ENCODE peak calls at places on chromosomes 12 and 14, in seven cellular contexts. R is MM.1S, W is OCI-LY7, Y is GM23248, Z is GM23338, D is neural progenitor cell, M is SK-N-SH. P is an unnamed sample.

GRCh38 chr14:86882818-86883217 is 1110.2 kb downstream of the GALC start:
- DNase-seq in Z (no peak), Y (no peak), R (no peak), W (no peak), D (no peak), M (no peak), P (no peak)

GRCh38 chr14:91258021-91258618 is 13.6 kb upstream of the GPR68 start:
- DNase-seq in W (no peak), D (no peak), R (no peak), Z (no peak), M (no peak), Y (peak), P (no peak)

GRCh38 chr12:117100251-117100650 is 1.0 kb upstream of the TESC start:
- DNase-seq in D (peak), R (no peak), M (peak), W (no peak), Y (peak), Z (peak), P (peak)

GRCh38 chr12:58067610-58068387 is 126.4 kb downstream of the ATP23 start:
- DNase-seq in M (no peak), D (no peak), W (no peak), Z (no peak), R (no peak), Y (peak), P (no peak)

GRCh38 chr12:80205960-80206359 is 106.6 kb downstream of the OTOGL start:
- DNase-seq in Y (no peak), M (no peak), W (no peak), D (no peak), R (no peak), Z (no peak), P (no peak)

GRCh38 chr14:76287063-76287462 is 88.9 kb upstream of the ESRRB start:
- DNase-seq in W (no peak), Y (no peak), R (no peak), D (no peak), Z (no peak), M (no peak), P (no peak)

GRCh38 chr14:77023001-77023996 is 5.2 kb downstream of the IRF2BPL start:
- DNase-seq in Y (peak), M (peak), W (no peak), D (peak), R (no peak), Z (peak), P (no peak)

GRCh38 chr12:102964872-102965271 is 7.4 kb downstream of the ASCL1 start:
- DNase-seq in W (no peak), Z (peak), Y (no peak), M (peak), D (peak), R (no peak), P (no peak)

GRCh38 chr12:24661657-24662096 is 287.2 kb downstream of the BCAT1 start:
- DNase-seq in M (no peak), R (no peak), W (no peak), D (no peak), Y (peak), Z (no peak), P (no peak)

GRCh38 chr12:120196363-120196762 is 1.8 kb upstream of the GCN1 start:
- DNase-seq in W (no peak), D (no peak), R (no peak), Y (no peak), Z (no peak), M (no peak), P (no peak)

DNA sequence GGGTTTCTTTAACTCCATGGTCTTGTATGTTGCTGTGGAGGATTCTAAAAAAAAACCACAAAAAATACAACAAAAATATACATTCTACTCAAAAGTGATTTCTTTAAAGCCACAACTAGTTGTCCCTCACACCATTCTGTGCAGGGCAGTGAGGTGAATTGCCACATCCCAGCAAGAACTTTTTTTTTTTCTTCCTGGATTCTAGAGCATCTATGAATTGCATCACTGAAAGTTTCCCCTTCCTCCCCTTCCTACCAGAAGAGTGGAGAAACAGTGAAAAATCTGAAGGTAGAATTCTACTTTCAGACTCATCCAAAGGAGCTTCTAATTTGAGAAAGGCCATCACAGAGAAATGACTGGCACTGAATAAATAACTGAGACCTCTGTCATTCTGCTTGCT is 395.3 kb downstream of the AEBP2 start:
- DNase-seq in W (no peak), Y (no peak), R (no peak), M (no peak), D (no peak), Z (no peak), P (no peak)
- TF ChIP-seq EZH2phosphoT487 in W (no peak), Y (no peak), R (no peak), M (no peak), D (no peak), Z (no peak), P (no peak)

GRCh38 chr12:12562016-12562483 is 613 bp downstream of the DUSP16 start:
- DNase-seq in M (no peak), Z (peak), D (peak), Y (peak), W (peak), R (peak), P (no peak)

GRCh38 chr12:12561305-12562015 is 1.2 kb downstream of the DUSP16 start:
- DNase-seq in M (peak), Y (peak), D (peak), W (peak), R (peak), Z (peak), P (no peak)

GRCh38 chr12:12559699-12560296 is 2.9 kb downstream of the DUSP16 start:
- DNase-seq in R (no peak), D (no peak), Y (no peak), Z (no peak), M (no peak), W (no peak), P (no peak)

GRCh38 chr12:12562585-12563245 is at the start of gene DUSP16:
- DNase-seq in M (peak), Z (peak), W (peak), R (peak), D (peak), Y (peak), P (peak)

GRCh38 chr12:12560587-12561304 is 1.9 kb downstream of the DUSP16 start:
- DNase-seq in D (peak), R (peak), Y (peak), Z (peak), M (peak), W (peak), P (no peak)
- TF ChIP-seq EZH2phosphoT487 in D (no peak), R (no peak), Y (no peak), Z (no peak), M (no peak), W (no peak), P (no peak)

GRCh38 chr14:56135668-56136067 is 17.5 kb downstream of the PELI2 start:
- DNase-seq in R (no peak), M (no peak), W (no peak), Z (no peak), Y (no peak), D (no peak), P (no peak)

GRCh38 chr14:56133547-56133946 is 15.3 kb downstream of the PELI2 start:
- DNase-seq in Y (no peak), W (no peak), R (no peak), D (peak), M (no peak), Z (peak), P (no peak)

GRCh38 chr14:56137842-56138241 is 19.6 kb downstream of the PELI2 start:
- DNase-seq in Z (peak), M (no peak), Y (no peak), R (no peak), W (no peak), D (peak), P (no peak)

GRCh38 chr14:56136571-56137498 is 18.6 kb downstream of the PELI2 start:
- DNase-seq in D (no peak), W (no peak), R (no peak), M (no peak), Y (no peak), Z (no peak), P (no peak)

DNA sequence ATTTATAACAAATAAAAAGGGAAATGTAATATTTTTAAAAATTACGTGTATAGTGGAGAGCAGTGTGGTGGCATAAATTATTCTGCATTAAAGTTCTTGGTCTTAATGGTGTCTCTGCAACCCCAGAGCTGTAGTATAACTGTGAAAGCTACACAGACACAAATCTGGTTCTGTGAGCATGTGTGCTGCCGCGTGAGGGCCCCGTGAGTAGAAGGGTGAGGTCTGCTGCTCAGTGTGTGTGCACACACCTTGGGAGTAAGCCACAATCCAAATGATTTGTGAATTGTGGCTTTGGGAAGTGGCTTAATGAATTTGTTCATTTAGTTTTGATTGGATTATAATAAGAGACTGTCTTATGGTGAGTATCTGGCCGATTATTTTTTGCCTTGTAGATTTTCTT is 16.8 kb downstream of the PELI2 start:
- DNase-seq in R (no peak), W (no peak), Z (no peak), D (no peak), M (no peak), Y (peak), P (no peak)
- TF ChIP-seq EZH2phosphoT487 in R (no peak), W (no peak), Z (no peak), D (no peak), M (no peak), Y (no peak), P (no peak)

GRCh38 chr12:124565656-124566180 is 1.7 kb downstream of the NCOR2 start:
- DNase-seq in R (no peak), Z (no peak), D (no peak), W (no peak), Y (peak), M (no peak), P (no peak)

GRCh38 chr12:124567673-124568373 is 411 bp upstream of the NCOR2 start:
- DNase-seq in W (peak), Y (peak), M (peak), D (no peak), Z (peak), R (peak), P (no peak)

GRCh38 chr12:124568431-124569374 is 1.3 kb upstream of the NCOR2 start:
- DNase-seq in D (peak), Z (peak), W (peak), Y (peak), M (peak), R (peak), P (no peak)

GRCh38 chr12:124566181-124567034 is 1.0 kb downstream of the NCOR2 start:
- DNase-seq in W (peak), D (peak), R (peak), Z (peak), M (peak), Y (peak), P (peak)

DNA sequence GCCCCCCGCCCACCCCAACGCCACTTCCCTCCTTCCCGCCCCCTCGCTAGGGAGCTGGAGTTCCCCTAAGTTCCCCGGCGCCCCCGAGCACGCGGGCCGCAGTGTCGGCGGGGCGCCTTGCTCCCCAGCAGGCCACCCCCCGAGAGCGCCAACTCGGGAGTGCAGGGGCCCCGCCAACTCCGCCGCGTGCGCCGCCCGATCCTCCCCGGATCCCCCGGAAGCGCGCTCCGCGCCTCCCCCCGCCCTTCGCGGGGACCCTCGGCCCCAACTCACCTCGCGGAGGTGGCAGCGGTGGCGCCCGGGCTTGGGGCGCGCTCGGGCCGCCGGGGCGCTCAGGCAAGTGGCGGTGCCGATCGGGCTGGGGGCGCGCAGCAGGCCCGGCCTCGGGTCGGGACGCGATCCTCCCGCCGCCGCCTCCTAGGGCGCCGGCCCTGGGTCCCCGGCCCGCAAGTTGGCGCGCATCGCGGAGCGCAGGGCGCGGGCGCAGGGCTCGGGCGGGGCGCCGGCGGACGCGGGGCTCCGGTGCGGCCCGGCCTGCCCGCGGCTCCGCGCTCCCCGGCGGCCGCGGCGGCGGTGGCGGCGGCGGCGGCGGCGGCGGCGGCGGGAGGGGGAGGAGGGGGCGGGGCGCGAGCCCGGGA is at the start of gene NCOR2:
- DNase-seq in M (peak), D (peak), Z (peak), W (peak), R (peak), Y (peak), P (no peak)
- TF ChIP-seq EZH2phosphoT487 in M (no peak), D (no peak), Z (no peak), W (no peak), R (no peak), Y (no peak), P (no peak)

DNA sequence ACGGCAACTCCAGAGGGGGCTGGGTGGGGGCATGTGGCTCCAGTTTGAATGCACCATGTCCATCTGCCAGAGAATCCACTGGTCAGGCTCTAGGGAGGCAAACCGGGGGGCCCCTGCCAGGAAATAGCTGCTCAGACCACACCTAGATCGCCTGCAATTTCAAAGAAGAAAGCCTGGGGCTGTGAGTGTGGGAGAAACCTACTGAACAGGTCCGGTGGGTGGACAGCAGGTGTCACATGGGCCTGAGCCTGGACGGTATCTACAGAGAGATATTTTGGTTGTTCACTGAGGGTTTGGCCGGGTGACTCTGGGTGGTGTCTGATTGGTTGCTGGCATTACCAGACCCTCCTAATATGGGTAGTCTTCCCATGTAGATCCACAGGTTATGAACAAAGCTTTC is 32.0 kb downstream of the DAO start:
- DNase-seq in M (no peak), W (no peak), D (no peak), Y (no peak), Z (no peak), R (no peak), P (no peak)
- TF ChIP-seq EZH2phosphoT487 in M (no peak), W (no peak), D (no peak), Y (no peak), Z (no peak), R (no peak), P (no peak)

DNA sequence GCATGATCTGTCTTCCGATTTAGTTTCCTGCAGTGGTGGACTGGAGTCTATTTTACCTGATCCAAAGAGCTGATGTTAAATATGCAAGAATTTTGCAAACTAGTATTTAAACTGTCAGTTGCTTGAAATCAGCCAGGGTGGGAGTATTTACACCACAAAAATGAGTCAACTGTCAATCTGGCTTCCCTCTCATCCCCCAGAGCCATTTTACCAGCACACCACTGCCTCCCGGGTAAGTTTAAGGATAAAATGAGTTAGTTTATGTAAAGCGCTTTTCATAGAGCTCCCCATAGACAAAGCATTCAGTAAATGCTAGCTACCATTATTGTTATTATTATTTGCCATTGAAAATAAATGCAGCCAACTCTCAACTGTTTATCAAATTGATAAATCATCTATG is 106.3 kb upstream of the FRMD6 start:
- DNase-seq in Z (no peak), D (no peak), Y (no peak), W (no peak), M (no peak), R (no peak), P (no peak)
- TF ChIP-seq EZH2phosphoT487 in Z (no peak), D (no peak), Y (no peak), W (no peak), M (no peak), R (no peak), P (no peak)

DNA sequence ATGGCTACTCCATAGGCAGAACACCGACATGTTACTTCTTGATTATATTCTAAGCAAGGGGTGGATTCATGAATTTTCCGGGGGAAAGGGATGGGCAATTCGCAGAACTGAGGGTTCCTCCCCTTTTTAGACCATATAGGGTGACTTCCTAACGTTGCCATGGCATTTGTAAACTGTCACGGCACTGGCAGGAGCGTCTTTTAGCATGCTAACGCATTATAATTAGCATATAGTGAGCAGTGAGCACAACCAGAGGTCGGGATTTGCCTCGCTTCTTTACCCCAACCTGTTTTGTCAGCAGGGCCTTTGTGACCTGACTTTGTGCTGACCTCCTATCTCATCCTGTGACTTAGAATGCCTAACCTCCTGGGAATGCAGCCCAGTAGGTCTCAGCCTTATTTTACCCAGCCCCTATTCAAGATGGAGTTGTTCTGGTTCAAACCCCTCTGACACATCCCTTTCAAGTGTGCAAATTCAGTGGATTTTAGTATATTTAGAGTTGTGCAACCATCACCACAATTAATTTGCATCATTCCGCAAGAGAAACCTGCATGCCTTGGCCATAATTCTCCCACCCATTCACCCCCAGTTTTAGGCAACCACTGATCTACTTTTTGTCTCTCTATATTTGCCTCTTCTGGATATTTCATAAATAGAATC is 27.4 kb downstream of the PALS1 start:
- DNase-seq in Y (no peak), D (peak), W (no peak), Z (peak), M (no peak), R (no peak), P (no peak)
- TF ChIP-seq EZH2phosphoT487 in Y (no peak), D (no peak), W (no peak), Z (no peak), M (no peak), R (no peak), P (no peak)

DNA sequence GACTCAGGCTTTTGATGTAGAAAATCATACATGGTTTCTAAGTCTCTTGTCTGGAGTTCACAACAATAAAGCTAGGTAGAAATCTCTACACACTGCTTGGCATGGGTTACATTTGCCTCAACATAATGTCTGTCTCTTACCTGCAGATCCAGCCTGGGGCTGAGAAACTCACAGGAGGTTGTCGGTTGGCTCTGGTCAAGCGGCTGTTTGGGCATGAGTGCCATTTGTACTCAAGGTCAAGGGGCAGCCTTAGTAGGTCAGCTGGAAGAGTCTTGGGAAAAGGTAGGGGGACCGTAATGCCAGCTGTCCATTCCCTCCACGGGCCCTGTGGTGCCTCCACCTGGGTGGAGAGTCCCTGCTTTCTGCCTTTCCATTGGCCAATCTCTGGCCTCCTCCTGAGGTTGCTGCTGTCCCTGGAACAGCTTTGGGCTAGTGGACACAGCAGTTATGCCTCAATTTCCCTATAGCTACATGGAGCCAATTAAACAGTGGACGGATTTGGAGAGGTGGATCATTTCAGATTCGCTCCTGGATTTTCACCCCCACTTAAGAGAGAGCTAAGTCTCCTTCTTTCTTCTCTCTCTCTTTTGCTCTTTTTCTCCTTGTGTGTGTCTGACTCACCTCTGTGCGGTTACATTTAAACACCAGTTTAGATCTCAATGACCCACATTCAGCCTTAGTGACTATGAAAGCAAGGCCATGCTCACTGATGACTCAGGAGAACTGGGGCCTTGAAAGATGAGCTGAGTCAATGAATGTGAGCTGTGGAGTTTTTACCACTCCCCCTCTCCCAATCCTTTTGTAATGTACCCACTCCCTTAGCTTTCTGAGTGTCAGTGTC is 132.8 kb upstream of the HIF1A start:
- DNase-seq in D (no peak), Y (peak), R (no peak), W (no peak), M (no peak), Z (no peak), P (peak)
- TF ChIP-seq EZH2phosphoT487 in D (no peak), Y (no peak), R (no peak), W (no peak), M (no peak), Z (no peak), P (no peak)

GRCh38 chr12:110917467-110917866 is 2.9 kb downstream of the MYL2 start:
- DNase-seq in Z (no peak), M (no peak), R (no peak), D (no peak), Y (peak), W (no peak), P (peak)
- TF ChIP-seq EZH2phosphoT487 in Z (no peak), M (no peak), R (no peak), D (no peak), Y (no peak), W (no peak), P (no peak)

GRCh38 chr14:103915616-103916015 is 12.6 kb upstream of the TDRD9 start:
- DNase-seq in Z (no peak), M (no peak), W (no peak), R (no peak), D (no peak), Y (no peak), P (no peak)
- TF ChIP-seq EZH2phosphoT487 in Z (no peak), M (no peak), W (no peak), R (no peak), D (no peak), Y (no peak), P (no peak)

P was measured in HCT116.